ENCODE peak calls at places on chromosome 5, in eight cellular contexts. One of them, this sample, is unnamed.

GRCh38 chr5:133868946-133869674 is 99.3 kb downstream of the C5orf15 start:
- DNase-seq in activated effector memory CD4-positive, alpha-beta T cell treated with Interleukin-2 at 50 U/mL for 16 hours: peak; percentile 55
- DNase-seq in OCI-LY7: peak; percentile 77
- DNase-seq in NCI-H2081: peak; percentile 44
- DNase-seq in NCI-H1436: peak; percentile 11
- DNase-seq in naive B cell: peak; percentile 66
- DNase-seq in CD8-positive, alpha-beta memory T cell: peak; percentile 70
- DNase-seq in stimulated activated CD4-positive, alpha-beta T cell treated with anti-CD3 and anti-CD28 coated beads, Interleukin-15, amount 100 ng/mL, for 24 hours: peak; percentile 89
- DNase-seq in this sample: peak; percentile 68

GRCh38 chr5:86684222-86684621 is 66.5 kb downstream of the COX7C start:
- DNase-seq in activated effector memory CD4-positive, alpha-beta T cell treated with Interleukin-2 at 50 U/mL for 16 hours: no peak
- DNase-seq in OCI-LY7: no peak
- DNase-seq in NCI-H2081: no peak
- DNase-seq in NCI-H1436: no peak
- DNase-seq in naive B cell: no peak
- DNase-seq in CD8-positive, alpha-beta memory T cell: no peak
- DNase-seq in stimulated activated CD4-positive, alpha-beta T cell treated with anti-CD3 and anti-CD28 coated beads, Interleukin-15, amount 100 ng/mL, for 24 hours: no peak
- DNase-seq in this sample: no peak

GRCh38 chr5:33160871-33161270 is 279.9 kb upstream of the TARS1 start:
- DNase-seq in activated effector memory CD4-positive, alpha-beta T cell treated with Interleukin-2 at 50 U/mL for 16 hours: no peak
- DNase-seq in OCI-LY7: no peak
- DNase-seq in NCI-H2081: peak; percentile 45
- DNase-seq in NCI-H1436: no peak
- DNase-seq in naive B cell: no peak
- DNase-seq in CD8-positive, alpha-beta memory T cell: no peak
- DNase-seq in stimulated activated CD4-positive, alpha-beta T cell treated with anti-CD3 and anti-CD28 coated beads, Interleukin-15, amount 100 ng/mL, for 24 hours: no peak
- DNase-seq in this sample: no peak

GRCh38 chr5:74502479-74502950 is 138.0 kb downstream of the ENC1 start:
- DNase-seq in activated effector memory CD4-positive, alpha-beta T cell treated with Interleukin-2 at 50 U/mL for 16 hours: no peak
- DNase-seq in OCI-LY7: no peak
- DNase-seq in NCI-H2081: peak; percentile 14
- DNase-seq in NCI-H1436: no peak
- DNase-seq in naive B cell: no peak
- DNase-seq in CD8-positive, alpha-beta memory T cell: no peak
- DNase-seq in stimulated activated CD4-positive, alpha-beta T cell treated with anti-CD3 and anti-CD28 coated beads, Interleukin-15, amount 100 ng/mL, for 24 hours: no peak
- DNase-seq in this sample: no peak

GRCh38 chr5:169914766-169915165 is 65.5 kb downstream of the INSYN2B start:
- DNase-seq in activated effector memory CD4-positive, alpha-beta T cell treated with Interleukin-2 at 50 U/mL for 16 hours: no peak
- DNase-seq in OCI-LY7: no peak
- DNase-seq in NCI-H2081: no peak
- DNase-seq in NCI-H1436: no peak
- DNase-seq in naive B cell: no peak
- DNase-seq in CD8-positive, alpha-beta memory T cell: no peak
- DNase-seq in stimulated activated CD4-positive, alpha-beta T cell treated with anti-CD3 and anti-CD28 coated beads, Interleukin-15, amount 100 ng/mL, for 24 hours: no peak
- DNase-seq in this sample: no peak

GRCh38 chr5:86878250-86878649 is 260.5 kb downstream of the COX7C start:
- DNase-seq in activated effector memory CD4-positive, alpha-beta T cell treated with Interleukin-2 at 50 U/mL for 16 hours: no peak
- DNase-seq in OCI-LY7: no peak
- DNase-seq in NCI-H2081: no peak
- DNase-seq in NCI-H1436: no peak
- DNase-seq in naive B cell: no peak
- DNase-seq in CD8-positive, alpha-beta memory T cell: no peak
- DNase-seq in stimulated activated CD4-positive, alpha-beta T cell treated with anti-CD3 and anti-CD28 coated beads, Interleukin-15, amount 100 ng/mL, for 24 hours: no peak
- DNase-seq in this sample: no peak

GRCh38 chr5:136039202-136039601 is 10.4 kb downstream of the TGFBI start:
- DNase-seq in activated effector memory CD4-positive, alpha-beta T cell treated with Interleukin-2 at 50 U/mL for 16 hours: no peak
- DNase-seq in OCI-LY7: no peak
- DNase-seq in NCI-H2081: no peak
- DNase-seq in NCI-H1436: no peak
- DNase-seq in naive B cell: no peak
- DNase-seq in CD8-positive, alpha-beta memory T cell: no peak
- DNase-seq in stimulated activated CD4-positive, alpha-beta T cell treated with anti-CD3 and anti-CD28 coated beads, Interleukin-15, amount 100 ng/mL, for 24 hours: no peak
- DNase-seq in this sample: no peak

GRCh38 chr5:119578937-119579336 is 50.4 kb upstream of the FAM170A start:
- DNase-seq in activated effector memory CD4-positive, alpha-beta T cell treated with Interleukin-2 at 50 U/mL for 16 hours: no peak
- DNase-seq in OCI-LY7: peak; percentile 58
- DNase-seq in NCI-H2081: peak; percentile 2
- DNase-seq in NCI-H1436: no peak
- DNase-seq in naive B cell: no peak
- DNase-seq in CD8-positive, alpha-beta memory T cell: no peak
- DNase-seq in stimulated activated CD4-positive, alpha-beta T cell treated with anti-CD3 and anti-CD28 coated beads, Interleukin-15, amount 100 ng/mL, for 24 hours: peak; percentile 14
- DNase-seq in this sample: no peak

GRCh38 chr5:33241826-33242225 is 198.9 kb upstream of the TARS1 start:
- DNase-seq in activated effector memory CD4-positive, alpha-beta T cell treated with Interleukin-2 at 50 U/mL for 16 hours: no peak
- DNase-seq in OCI-LY7: peak; percentile 47
- DNase-seq in NCI-H2081: peak; percentile 55
- DNase-seq in NCI-H1436: no peak
- DNase-seq in naive B cell: peak; percentile 2
- DNase-seq in CD8-positive, alpha-beta memory T cell: no peak
- DNase-seq in stimulated activated CD4-positive, alpha-beta T cell treated with anti-CD3 and anti-CD28 coated beads, Interleukin-15, amount 100 ng/mL, for 24 hours: no peak
- DNase-seq in this sample: no peak

GRCh38 chr5:18000744-18001143 is 366.5 kb downstream of the TAF11L14 start:
- DNase-seq in activated effector memory CD4-positive, alpha-beta T cell treated with Interleukin-2 at 50 U/mL for 16 hours: no peak
- DNase-seq in OCI-LY7: no peak
- DNase-seq in NCI-H2081: no peak
- DNase-seq in NCI-H1436: no peak
- DNase-seq in naive B cell: no peak
- DNase-seq in CD8-positive, alpha-beta memory T cell: no peak
- DNase-seq in stimulated activated CD4-positive, alpha-beta T cell treated with anti-CD3 and anti-CD28 coated beads, Interleukin-15, amount 100 ng/mL, for 24 hours: no peak
- DNase-seq in this sample: no peak

GRCh38 chr5:95219411-95219810 is 65.5 kb downstream of the MCTP1 start:
- DNase-seq in activated effector memory CD4-positive, alpha-beta T cell treated with Interleukin-2 at 50 U/mL for 16 hours: no peak
- DNase-seq in OCI-LY7: no peak
- DNase-seq in NCI-H2081: peak; percentile 22
- DNase-seq in NCI-H1436: no peak
- DNase-seq in naive B cell: no peak
- DNase-seq in CD8-positive, alpha-beta memory T cell: no peak
- DNase-seq in stimulated activated CD4-positive, alpha-beta T cell treated with anti-CD3 and anti-CD28 coated beads, Interleukin-15, amount 100 ng/mL, for 24 hours: no peak
- DNase-seq in this sample: no peak

GRCh38 chr5:50553560-50553984 is 112.5 kb upstream of the EMB start:
- DNase-seq in activated effector memory CD4-positive, alpha-beta T cell treated with Interleukin-2 at 50 U/mL for 16 hours: no peak
- DNase-seq in OCI-LY7: no peak
- DNase-seq in NCI-H2081: no peak
- DNase-seq in NCI-H1436: no peak
- DNase-seq in naive B cell: no peak
- DNase-seq in CD8-positive, alpha-beta memory T cell: no peak
- DNase-seq in stimulated activated CD4-positive, alpha-beta T cell treated with anti-CD3 and anti-CD28 coated beads, Interleukin-15, amount 100 ng/mL, for 24 hours: no peak
- DNase-seq in this sample: no peak

GRCh38 chr5:1343931-1344901 is 683 bp downstream of the CLPTM1L start:
- DNase-seq in activated effector memory CD4-positive, alpha-beta T cell treated with Interleukin-2 at 50 U/mL for 16 hours: no peak
- DNase-seq in OCI-LY7: peak; percentile 42
- DNase-seq in NCI-H2081: peak; percentile 44
- DNase-seq in NCI-H1436: no peak
- DNase-seq in naive B cell: no peak
- DNase-seq in CD8-positive, alpha-beta memory T cell: peak; percentile 47
- DNase-seq in stimulated activated CD4-positive, alpha-beta T cell treated with anti-CD3 and anti-CD28 coated beads, Interleukin-15, amount 100 ng/mL, for 24 hours: peak; percentile 44
- DNase-seq in this sample: no peak

GRCh38 chr5:98929982-98930355 is 1.2 kb upstream of the CHD1 start:
- DNase-seq in activated effector memory CD4-positive, alpha-beta T cell treated with Interleukin-2 at 50 U/mL for 16 hours: no peak
- DNase-seq in OCI-LY7: no peak
- DNase-seq in NCI-H2081: no peak
- DNase-seq in NCI-H1436: no peak
- DNase-seq in naive B cell: no peak
- DNase-seq in CD8-positive, alpha-beta memory T cell: no peak
- DNase-seq in stimulated activated CD4-positive, alpha-beta T cell treated with anti-CD3 and anti-CD28 coated beads, Interleukin-15, amount 100 ng/mL, for 24 hours: no peak
- DNase-seq in this sample: no peak

GRCh38 chr5:157994906-157995519 is 136.1 kb upstream of the CLINT1 start:
- DNase-seq in activated effector memory CD4-positive, alpha-beta T cell treated with Interleukin-2 at 50 U/mL for 16 hours: peak; percentile 14
- DNase-seq in OCI-LY7: peak; percentile 74
- DNase-seq in NCI-H2081: peak; percentile 67
- DNase-seq in NCI-H1436: peak; percentile 64
- DNase-seq in naive B cell: peak; percentile 28
- DNase-seq in CD8-positive, alpha-beta memory T cell: no peak
- DNase-seq in stimulated activated CD4-positive, alpha-beta T cell treated with anti-CD3 and anti-CD28 coated beads, Interleukin-15, amount 100 ng/mL, for 24 hours: peak; percentile 67
- DNase-seq in this sample: peak; percentile 21

GRCh38 chr5:169724303-169724702 is 87.2 kb downstream of the DOCK2 start:
- DNase-seq in activated effector memory CD4-positive, alpha-beta T cell treated with Interleukin-2 at 50 U/mL for 16 hours: no peak
- DNase-seq in OCI-LY7: no peak
- DNase-seq in NCI-H2081: no peak
- DNase-seq in NCI-H1436: no peak
- DNase-seq in naive B cell: no peak
- DNase-seq in CD8-positive, alpha-beta memory T cell: no peak
- DNase-seq in stimulated activated CD4-positive, alpha-beta T cell treated with anti-CD3 and anti-CD28 coated beads, Interleukin-15, amount 100 ng/mL, for 24 hours: no peak
- DNase-seq in this sample: no peak

GRCh38 chr5:124161286-124161685 is 585.2 kb downstream of the ZNF608 start:
- DNase-seq in activated effector memory CD4-positive, alpha-beta T cell treated with Interleukin-2 at 50 U/mL for 16 hours: no peak
- DNase-seq in OCI-LY7: no peak
- DNase-seq in NCI-H2081: no peak
- DNase-seq in NCI-H1436: no peak
- DNase-seq in naive B cell: no peak
- DNase-seq in CD8-positive, alpha-beta memory T cell: no peak
- DNase-seq in stimulated activated CD4-positive, alpha-beta T cell treated with anti-CD3 and anti-CD28 coated beads, Interleukin-15, amount 100 ng/mL, for 24 hours: no peak
- DNase-seq in this sample: no peak

GRCh38 chr5:122736086-122736485 is 38.8 kb upstream of the SNX2 start:
- DNase-seq in activated effector memory CD4-positive, alpha-beta T cell treated with Interleukin-2 at 50 U/mL for 16 hours: no peak
- DNase-seq in OCI-LY7: no peak
- DNase-seq in NCI-H2081: no peak
- DNase-seq in NCI-H1436: no peak
- DNase-seq in naive B cell: peak; percentile 18
- DNase-seq in CD8-positive, alpha-beta memory T cell: no peak
- DNase-seq in stimulated activated CD4-positive, alpha-beta T cell treated with anti-CD3 and anti-CD28 coated beads, Interleukin-15, amount 100 ng/mL, for 24 hours: no peak
- DNase-seq in this sample: no peak

GRCh38 chr5:96517294-96517693 is 84.2 kb upstream of the PCSK1 start:
- DNase-seq in activated effector memory CD4-positive, alpha-beta T cell treated with Interleukin-2 at 50 U/mL for 16 hours: no peak
- DNase-seq in OCI-LY7: no peak
- DNase-seq in NCI-H2081: peak; percentile 39
- DNase-seq in NCI-H1436: peak; percentile 34
- DNase-seq in naive B cell: no peak
- DNase-seq in CD8-positive, alpha-beta memory T cell: no peak
- DNase-seq in stimulated activated CD4-positive, alpha-beta T cell treated with anti-CD3 and anti-CD28 coated beads, Interleukin-15, amount 100 ng/mL, for 24 hours: no peak
- DNase-seq in this sample: no peak